ENCODE peak calls at places on chromosomes 5 and 9, in nine cellular contexts. J is H9; P is central memory CD4-positive, alpha-beta T cell; L is mesenchymal stem cell; U is activated naive CD4-positive, alpha-beta T cell; X is cerebellum; S is omental fat pad; Z is HEK293T; Q is activated CD8-positive, alpha-beta T cell treated with anti-CD3 and anti-CD28 coated beads for 36 hours. G is an unnamed sample.

GRCh38 chr5:89756955-89757354 is 652.6 kb downstream of the CETN3 start:
- DNase-seq in J (no peak), P (no peak), L (peak), U (no peak), X (no peak), S (no peak), Z (no peak), Q (no peak), G (no peak)

GRCh38 chr9:26175264-26175663 is 497.0 kb upstream of the TUSC1 start:
- DNase-seq in J (no peak), P (no peak), L (no peak), U (no peak), X (no peak), S (no peak), Z (no peak), Q (no peak), G (no peak)

GRCh38 chr5:23289162-23289561 is 218.2 kb upstream of the PRDM9 start:
- DNase-seq in J (no peak), P (no peak), L (no peak), U (no peak), X (no peak), S (no peak), Z (no peak), Q (no peak), G (no peak)

GRCh38 chr9:87708989-87709706 is 16.8 kb upstream of the CTSL start:
- DNase-seq in J (no peak), P (peak), L (no peak), U (no peak), X (no peak), S (no peak), Z (no peak), Q (peak), G (no peak)

GRCh38 chr5:36251218-36251617 is 9.5 kb upstream of the NADK2 start:
- DNase-seq in J (no peak), P (no peak), L (no peak), U (no peak), X (no peak), S (no peak), Z (no peak), Q (no peak), G (no peak)

GRCh38 chr5:5634817-5635216 is 212.3 kb downstream of the ICE1 start:
- DNase-seq in J (no peak), P (no peak), L (no peak), U (no peak), X (no peak), S (no peak), Z (no peak), Q (no peak), G (peak)

GRCh38 chr9:806285-807156 is 35.0 kb upstream of the DMRT1 start:
- DNase-seq in J (no peak), P (peak), L (peak), U (no peak), X (peak), S (no peak), Z (peak), Q (no peak), G (peak)

GRCh38 chr5:181088289-181088688 is 42.7 kb downstream of the OR2V1 start:
- DNase-seq in J (peak), P (no peak), L (no peak), U (no peak), X (no peak), S (no peak), Z (peak), Q (peak), G (peak)

GRCh38 chr5:16617272-16617973 is 626 bp upstream of the RETREG1 start:
- DNase-seq in J (peak), P (peak), L (no peak), U (peak), X (peak), S (no peak), Z (no peak), Q (peak), G (peak)

GRCh38 chr5:89988998-89989690 is 420.4 kb downstream of the CETN3 start:
- DNase-seq in J (no peak), P (no peak), L (peak), U (no peak), X (no peak), S (no peak), Z (no peak), Q (no peak), G (no peak)